ENCODE peak calls at places on chromosomes 7 and 10, in seven cellular contexts. C, R, Q, V, O, P and G are unnamed samples.

GRCh38 chr10:127600479-127600878 is 51.4 kb downstream of the NPS start:
- DNase-seq in C (no peak), R (no peak), Q (no peak), V (no peak), O (no peak), P (no peak), G (no peak)

GRCh38 chr10:122326385-122326784 is 48.1 kb upstream of the PLEKHA1 start:
- DNase-seq in C (no peak), R (no peak), Q (no peak), V (no peak), O (no peak), P (no peak), G (no peak)

GRCh38 chr10:80136134-80136571 is 3.6 kb downstream of the PLAC9 start:
- DNase-seq in C (peak), R (no peak), Q (peak), V (no peak), O (no peak), P (no peak), G (peak)

GRCh38 chr7:20783716-20784310 is 2.9 kb downstream of the SP8 start:
- DNase-seq in C (no peak), R (no peak), Q (no peak), V (no peak), O (no peak), P (peak), G (no peak)

GRCh38 chr7:151756076-151756731 is 120.7 kb downstream of the PRKAG2 start:
- DNase-seq in C (no peak), R (peak), Q (peak), V (peak), O (no peak), P (no peak), G (no peak)

GRCh38 chr10:89589091-89589725 is 53.8 kb upstream of the SLC16A12 start:
- DNase-seq in C (no peak), R (no peak), Q (no peak), V (no peak), O (no peak), P (no peak), G (no peak)

GRCh38 chr7:2503056-2503941 is 16.3 kb upstream of the LFNG start:
- DNase-seq in C (no peak), R (no peak), Q (no peak), V (no peak), O (no peak), P (no peak), G (no peak)

GRCh38 chr7:55567495-55568070 is 4.7 kb downstream of the VOPP1 start:
- DNase-seq in C (no peak), R (no peak), Q (no peak), V (peak), O (no peak), P (no peak), G (no peak)

GRCh38 chr7:27254625-27255024 is 12.0 kb downstream of the EVX1 start:
- DNase-seq in C (no peak), R (peak), Q (no peak), V (no peak), O (no peak), P (no peak), G (no peak)